ENCODE peak calls at places on chromosome 5, in four cellular contexts. O is uterus; D is naive thymus-derived CD4-positive, alpha-beta T cell; N is tibial nerve. J is an unnamed sample.

GRCh38 chr5:72163349-72163983 is 56.2 kb downstream of the MAP1B start:
- DNase-seq in O (no peak), D (no peak), N (no peak), J (no peak)

GRCh38 chr5:98771389-98772109 is 1.9 kb upstream of the RGMB start:
- DNase-seq in O (peak; percentile 65), D (peak; percentile 79), N (peak; percentile 94), J (peak; percentile 59)

GRCh38 chr5:142783601-142784291 is 13.6 kb downstream of the ARHGAP26 start:
- DNase-seq in O (no peak), D (no peak), N (no peak), J (no peak)

GRCh38 chr5:378301-378891 is 56.9 kb downstream of the AHRR start:
- DNase-seq in O (peak; percentile 3), D (no peak), N (no peak), J (no peak)

GRCh38 chr5:18314192-18314778 is 680.0 kb downstream of the TAF11L14 start:
- DNase-seq in O (no peak), D (no peak), N (peak; percentile 9), J (no peak)

GRCh38 chr5:107812570-107813141 is 141.9 kb upstream of the EFNA5 start:
- DNase-seq in O (no peak), D (no peak), N (no peak), J (peak; percentile 78)

GRCh38 chr5:179326176-179326997 is 18.9 kb downstream of the ADAMTS2 start:
- DNase-seq in O (peak; percentile 86), D (no peak), N (peak; percentile 86), J (no peak)

GRCh38 chr5:142152383-142152730 is 43.8 kb downstream of the NDFIP1 start:
- DNase-seq in O (no peak), D (no peak), N (no peak), J (no peak)

GRCh38 chr5:162657076-162657475 is 589.5 kb downstream of the GABRG2 start:
- DNase-seq in O (no peak), D (no peak), N (no peak), J (no peak)

GRCh38 chr5:73499187-73499586 is 945 bp downstream of the BTF3 start:
- DNase-seq in O (no peak), D (no peak), N (no peak), J (no peak)

GRCh38 chr5:146653560-146653959 is 137.6 kb upstream of the GPR151 start:
- DNase-seq in O (no peak), D (no peak), N (no peak), J (no peak)

GRCh38 chr5:169223595-169223953 is 77.4 kb downstream of the SLIT3 start:
- DNase-seq in O (no peak), D (no peak), N (no peak), J (no peak)

GRCh38 chr5:177507165-177507564 is 2.5 kb downstream of the DOK3 start:
- DNase-seq in O (no peak), D (no peak), N (no peak), J (no peak)

GRCh38 chr5:1857256-1857600 is 25.5 kb downstream of the IRX4 start:
- DNase-seq in O (no peak), D (no peak), N (no peak), J (no peak)

GRCh38 chr5:6328173-6328572 is 50.2 kb downstream of the MED10 start:
- DNase-seq in O (no peak), D (no peak), N (no peak), J (peak; percentile 40)

GRCh38 chr5:174532453-174533126 is 191.8 kb upstream of the MSX2 start:
- DNase-seq in O (peak; percentile 39), D (no peak), N (peak; percentile 41), J (peak; percentile 99)

GRCh38 chr5:178941361-178941760 is 363 bp downstream of the ZNF454 start:
- DNase-seq in O (peak; percentile 37), D (no peak), N (no peak), J (no peak)

GRCh38 chr5:52778784-52779183 is 8.9 kb upstream of the ITGA1 start:
- DNase-seq in O (no peak), D (no peak), N (no peak), J (no peak)

GRCh38 chr5:10726913-10727517 is 34.0 kb downstream of the DAP start:
- DNase-seq in O (no peak), D (no peak), N (no peak), J (no peak)
- H3K36me3 ChIP-seq in O (no peaks in the 10 kb centered on the region), D (peaks cover 17% of the 10 kb centered on the region), N (no peaks in the 10 kb centered on the region), J (peaks cover 20% of the 10 kb centered on the region)

GRCh38 chr5:57175586-57175985 is 1.7 kb downstream of the GPBP1 start:
- DNase-seq in O (no peak), D (peak; percentile 33), N (no peak), J (no peak)
- H3K4me3 ChIP-seq in O (peak overlapping the region; percentile 99), D (peak overlapping the region; percentile 95), N (peak overlapping the region; percentile 84), J (peak overlapping the region; percentile 100)

DNA sequence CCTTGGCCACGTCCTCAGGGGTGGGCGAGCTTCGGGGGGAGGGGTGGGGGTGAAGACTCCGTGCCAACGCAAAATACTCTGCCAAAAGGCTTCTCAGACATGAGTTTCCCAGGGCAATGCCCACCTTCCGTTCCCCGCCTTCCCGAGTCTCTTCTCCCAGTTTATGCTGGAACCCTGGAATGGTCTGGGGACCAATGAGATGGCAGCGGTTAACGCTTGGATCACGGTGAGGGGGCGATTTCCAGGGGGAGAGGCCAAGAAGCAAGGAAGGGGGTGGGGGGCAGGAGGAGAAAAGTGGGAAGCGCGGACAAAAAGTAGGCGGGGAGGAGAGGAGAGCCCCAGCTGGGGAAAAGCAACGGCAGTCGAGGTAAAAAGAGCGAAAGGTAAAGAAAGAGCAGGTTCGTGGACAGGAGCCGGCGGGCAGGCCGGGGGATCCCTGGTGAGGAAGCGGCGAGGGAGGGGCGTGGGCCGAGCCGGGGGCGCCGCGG is 593 bp upstream of the SNCAIP start:
- DNase-seq in O (peak; percentile 31), D (no peak), N (no peak), J (no peak)
- H3K27me3 ChIP-seq in O (no peaks in the 10 kb centered on the region), D (no peaks in the 10 kb centered on the region), N (peaks cover 4% of the 10 kb centered on the region), J (peaks cover 57% of the 10 kb centered on the region)

GRCh38 chr5:133732536-133732935 is 120.2 kb upstream of the FSTL4 start:
- DNase-seq in O (no peak), D (no peak), N (no peak), J (no peak)
- H3K36me3 ChIP-seq in O (no peaks in the 10 kb centered on the region), D (no peaks in the 10 kb centered on the region), N (no peaks in the 10 kb centered on the region), J (no peaks in the 10 kb centered on the region)

DNA sequence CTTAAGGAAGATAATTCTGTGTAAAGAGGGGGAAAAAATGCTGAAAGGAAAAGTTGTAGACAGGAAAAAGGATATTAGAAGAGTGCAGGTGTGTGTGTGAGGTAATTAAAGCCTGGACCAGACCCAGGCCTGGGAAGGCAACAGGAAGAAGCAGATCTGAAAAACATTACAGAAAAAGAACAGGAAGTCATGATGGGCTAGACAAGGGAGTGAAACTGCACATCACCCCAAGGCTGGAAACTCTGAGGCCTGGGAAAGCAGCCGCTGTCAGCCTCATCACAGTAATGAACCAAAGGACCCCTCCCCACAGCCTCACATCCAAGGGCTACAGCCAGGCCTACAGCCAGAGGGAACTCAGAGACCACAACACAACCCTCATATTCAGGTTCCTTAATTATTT is 258.4 kb downstream of the CWC27 start:
- DNase-seq in O (no peak), D (no peak), N (no peak), J (no peak)
- H3K4me3 ChIP-seq in O (no peak overlapping the region), D (no peak overlapping the region), N (no peak overlapping the region), J (no peak overlapping the region)

DNA sequence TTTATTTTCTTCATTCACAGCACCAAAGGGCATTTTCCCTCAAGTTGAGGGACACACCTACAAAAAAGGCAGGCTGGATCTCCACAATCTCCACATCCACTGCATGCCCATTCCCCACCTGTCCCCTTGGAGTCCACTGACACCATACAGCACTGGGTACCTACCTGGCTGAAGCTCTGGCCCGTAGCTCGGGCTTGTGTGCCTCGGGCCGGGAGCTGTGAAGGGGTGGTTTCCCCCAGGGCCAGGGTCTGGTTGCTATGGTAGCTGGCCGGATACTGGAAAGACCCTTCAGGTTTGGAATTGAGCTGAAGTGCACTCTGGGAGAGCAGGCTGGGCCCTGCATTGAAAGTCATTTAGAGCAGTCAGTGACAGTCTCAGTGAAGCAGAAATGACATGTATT is 507.4 kb downstream of the CTNND2 start:
- DNase-seq in O (no peak), D (no peak), N (no peak), J (no peak)
- H3K27me3 ChIP-seq in O (no peaks in the 10 kb centered on the region), D (no peaks in the 10 kb centered on the region), N (no peaks in the 10 kb centered on the region), J (no peaks in the 10 kb centered on the region)

GRCh38 chr5:32103521-32103920 is 70.6 kb downstream of the GOLPH3 start:
- DNase-seq in O (no peak), D (no peak), N (no peak), J (no peak)
- H3K36me3 ChIP-seq in O (no peaks in the 10 kb centered on the region), D (peaks cover 34% of the 10 kb centered on the region), N (no peaks in the 10 kb centered on the region), J (peaks cover 58% of the 10 kb centered on the region)

DNA sequence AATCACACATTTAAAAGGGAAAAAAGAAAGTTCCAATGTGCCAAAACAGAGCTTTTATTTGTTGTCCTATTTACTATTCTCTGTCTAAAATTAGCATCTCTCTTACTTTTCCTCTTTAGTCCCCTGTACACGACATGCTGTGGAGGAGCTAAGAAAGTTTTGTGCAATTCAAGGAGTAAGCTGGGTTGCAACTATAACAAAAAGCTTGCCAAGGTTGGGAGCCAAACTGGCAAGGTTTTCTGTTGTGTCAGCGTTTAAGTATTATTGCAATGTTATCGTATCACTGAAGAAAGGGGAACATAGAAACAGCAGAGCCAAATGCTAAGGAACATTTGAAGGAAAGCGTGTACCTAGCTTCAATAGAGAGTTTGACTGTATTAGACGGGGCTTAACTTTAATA is 680.8 kb downstream of the CETN3 start:
- DNase-seq in O (peak; percentile 51), D (no peak), N (peak; percentile 62), J (peak; percentile 45)
- H3K4me3 ChIP-seq in O (no peak overlapping the region), D (no peak overlapping the region), N (no peak overlapping the region), J (no peak overlapping the region)

DNA sequence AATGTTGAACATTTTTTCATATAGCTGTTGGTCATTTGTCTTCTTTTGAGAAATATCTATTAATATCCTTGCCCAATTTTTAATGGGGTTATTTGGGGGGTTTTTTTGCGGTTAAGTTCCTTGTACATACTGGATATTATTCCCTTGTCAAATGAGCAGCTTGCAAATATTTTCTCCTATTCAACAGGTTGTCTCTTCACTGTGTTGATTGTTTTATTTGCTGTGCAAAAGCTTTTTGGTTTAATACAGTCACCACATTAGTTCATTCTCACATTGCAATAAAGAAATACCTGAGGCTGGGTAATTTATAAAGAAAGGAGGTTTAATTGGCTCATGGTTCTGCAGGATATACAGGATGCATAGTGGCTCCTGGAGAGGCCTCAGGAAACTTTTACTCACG is 36.5 kb upstream of the NIPBL start:
- DNase-seq in O (no peak), D (no peak), N (no peak), J (no peak)
- H3K27me3 ChIP-seq in O (no peaks in the 10 kb centered on the region), D (no peaks in the 10 kb centered on the region), N (no peaks in the 10 kb centered on the region), J (peaks cover 9% of the 10 kb centered on the region)

GRCh38 chr5:127028822-127029457 is 1.4 kb downstream of the MARCHF3 start:
- DNase-seq in O (no peak), D (no peak), N (no peak), J (no peak)

GRCh38 chr5:127022846-127023245 is 7.5 kb downstream of the MARCHF3 start:
- DNase-seq in O (no peak), D (no peak), N (no peak), J (no peak)

GRCh38 chr5:127027539-127027938 is 2.8 kb downstream of the MARCHF3 start:
- DNase-seq in O (no peak), D (no peak), N (no peak), J (no peak)

GRCh38 chr5:127025507-127025906 is 4.9 kb downstream of the MARCHF3 start:
- DNase-seq in O (no peak), D (no peak), N (no peak), J (no peak)

GRCh38 chr5:127026166-127026565 is 4.2 kb downstream of the MARCHF3 start:
- DNase-seq in O (no peak), D (no peak), N (no peak), J (no peak)
- H3K36me3 ChIP-seq in O (no peaks in the 10 kb centered on the region), D (peaks cover 7% of the 10 kb centered on the region), N (no peaks in the 10 kb centered on the region), J (no peaks in the 10 kb centered on the region)

J was measured in MG63.